ENCODE peak calls at places on chromosomes 12 and 14, in five cellular contexts. E is HepG2, I is lung, R is iPS DF 6.9, B is A549. Y is an unnamed sample. For H3K4me1, the result is how much of the 10 kb centered on the place peaks cover.

GRCh38 chr12:8996682-8997405 is 7.5 kb downstream of the KLRG1 start:
- DNase-seq in B (no peak), R (no peak), E (no peak), I (no peak), Y (no peak)

GRCh38 chr12:8989425-8989824 is at the start of gene KLRG1:
- DNase-seq in I (no peak), E (no peak), R (no peak), B (no peak), Y (no peak)

GRCh38 chr12:70372881-70373280 is 6.8 kb downstream of the KCNMB4 start:
- DNase-seq in R (no peak), I (no peak), B (no peak), E (no peak), Y (no peak)

GRCh38 chr12:27822076-27822712 is 42.2 kb upstream of the MANSC4 start:
- DNase-seq in I (no peak), R (no peak), E (no peak), B (peak), Y (no peak)

GRCh38 chr12:4809013-4809448 is 88.8 kb downstream of the GALNT8 start:
- DNase-seq in R (peak), I (no peak), E (no peak), B (no peak), Y (peak)

GRCh38 chr12:34604227-34604626 is 581.9 kb downstream of the ALG10 start:
- DNase-seq in E (no peak), B (no peak), I (no peak), R (no peak), Y (no peak)

GRCh38 chr14:88934231-88934898 is 109.9 kb downstream of the TTC8 start:
- DNase-seq in E (no peak), R (no peak), B (no peak), I (no peak), Y (no peak)

GRCh38 chr12:123410041-123410412 is 26.1 kb downstream of the KMT5A start:
- DNase-seq in B (no peak), R (no peak), I (no peak), E (no peak), Y (no peak)

GRCh38 chr14:89578048-89578619 is 161.1 kb upstream of the FOXN3 start:
- DNase-seq in R (no peak), E (no peak), I (no peak), B (no peak), Y (no peak)

GRCh38 chr14:105193916-105194782 is 13.0 kb upstream of the NUDT14 start:
- DNase-seq in R (no peak), I (no peak), B (no peak), E (no peak), Y (no peak)

GRCh38 chr12:94831081-94831747 is 172.3 kb downstream of the NDUFA12 start:
- DNase-seq in I (no peak), B (no peak), E (no peak), R (no peak), Y (no peak)

GRCh38 chr12:86264451-86265328 is 8.5 kb upstream of the MGAT4C start:
- DNase-seq in R (no peak), E (no peak), I (peak), B (no peak), Y (peak)

GRCh38 chr14:21234112-21234511 is 35.1 kb downstream of the HNRNPC start:
- DNase-seq in E (no peak), B (no peak), R (no peak), I (no peak), Y (no peak)
- H3K4me1 ChIP-seq in E (under half), B (half or more), R (under half), I (under half), Y (under half)

GRCh38 chr12:108247130-108247529 is 92.0 kb downstream of the CMKLR1 start:
- DNase-seq in R (no peak), B (no peak), I (no peak), E (no peak), Y (no peak)

GRCh38 chr12:108253540-108253939 is 85.6 kb downstream of the CMKLR1 start:
- DNase-seq in B (no peak), R (no peak), E (no peak), I (no peak), Y (peak)

DNA sequence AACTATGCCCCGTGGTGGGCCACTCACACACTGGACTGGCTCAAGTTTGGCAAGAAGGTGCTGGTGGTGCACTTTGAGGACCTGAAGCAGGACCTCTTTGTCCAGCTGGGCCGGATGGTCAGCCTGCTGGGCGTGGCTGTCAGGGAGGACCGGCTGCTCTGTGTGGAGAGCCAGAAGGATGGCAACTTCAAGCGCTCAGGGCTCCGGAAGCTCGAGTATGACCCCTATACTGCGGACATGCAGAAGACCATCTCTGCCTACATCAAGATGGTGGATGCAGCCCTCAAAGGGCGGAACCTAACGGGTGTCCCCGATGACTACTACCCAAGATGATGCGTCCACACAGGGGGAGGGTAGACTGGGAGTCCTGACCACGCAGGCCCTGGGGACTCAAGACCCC is 91.1 kb downstream of the CMKLR1 start:
- DNase-seq in B (no peak), I (no peak), E (no peak), R (no peak), Y (no peak)
- H3K4me3 ChIP-seq in B (no peak), I (no peak), E (no peak), R (no peak), Y (no peak)

DNA sequence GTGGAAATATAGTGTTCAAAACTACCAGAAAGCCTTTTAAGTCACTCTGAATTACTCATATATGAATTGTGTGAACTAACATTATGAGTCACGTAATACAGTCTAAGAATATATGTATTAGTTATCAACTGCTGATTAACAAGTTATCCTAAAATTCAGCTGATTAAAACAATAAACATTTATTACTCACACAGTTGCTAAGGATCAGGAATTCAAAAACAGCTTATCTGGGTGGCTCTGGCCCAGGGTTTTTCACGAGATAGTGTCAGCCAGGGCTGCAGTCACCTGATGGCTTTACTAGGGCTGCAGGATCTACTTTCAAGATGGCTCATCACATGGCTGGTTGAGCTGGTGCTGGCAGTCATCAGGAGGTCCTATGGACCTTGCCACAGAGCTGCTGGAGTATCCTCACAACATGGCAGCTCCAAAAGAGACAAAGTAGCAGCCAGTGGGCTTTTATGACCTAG is 36.5 kb downstream of the CORO1C start:
- DNase-seq in E (no peak), R (no peak), B (no peak), I (no peak), Y (no peak)
- H3K4me1 ChIP-seq in E (under half), R (under half), B (half or more), I (under half), Y (under half)

GRCh38 chr14:31898835-31899528 is 178.1 kb upstream of the ARHGAP5 start:
- DNase-seq in R (no peak), I (no peak), E (no peak), B (no peak), Y (no peak)
- H3K4me3 ChIP-seq in R (no peak), I (no peak), E (no peak), B (no peak), Y (no peak)

DNA sequence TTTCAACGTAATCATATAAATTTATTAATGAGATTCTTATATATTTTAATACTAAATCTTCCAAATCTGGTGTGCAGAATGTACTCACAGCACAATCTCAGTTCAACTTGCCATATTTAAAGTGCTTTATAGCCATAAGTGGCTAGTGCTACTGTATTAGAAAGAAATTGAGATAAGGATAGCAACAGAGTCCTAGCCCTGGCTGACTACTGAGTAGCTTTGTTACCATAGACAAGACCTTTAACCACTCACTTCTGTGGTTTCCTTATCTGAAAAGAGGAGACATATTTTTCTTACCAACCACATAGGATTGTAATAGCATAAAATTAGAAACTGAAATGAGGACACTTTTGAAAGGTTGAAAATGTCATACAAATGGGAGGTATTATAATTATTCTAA is 2.0 kb upstream of the CHURC1 start:
- DNase-seq in E (no peak), B (no peak), R (no peak), I (no peak), Y (no peak)
- H3K4me1 ChIP-seq in E (under half), B (under half), R (under half), I (under half), Y (under half)

GRCh38 chr14:103520269-103520656 is 2.4 kb downstream of the CKB start:
- DNase-seq in B (no peak), I (no peak), R (no peak), E (no peak), Y (no peak)
- H3K4me3 ChIP-seq in B (no peak), I (no peak), R (no peak), E (no peak), Y (peak)

GRCh38 chr14:29461131-29461530 is 466.5 kb downstream of the PRKD1 start:
- DNase-seq in E (no peak), B (no peak), I (no peak), R (no peak), Y (no peak)

GRCh38 chr14:29462772-29463171 is 464.9 kb downstream of the PRKD1 start:
- DNase-seq in I (no peak), B (no peak), R (no peak), E (no peak), Y (no peak)

GRCh38 chr14:29462271-29462670 is 465.4 kb downstream of the PRKD1 start:
- DNase-seq in E (no peak), R (no peak), I (no peak), B (no peak), Y (no peak)

GRCh38 chr14:29465095-29465494 is 462.6 kb downstream of the PRKD1 start:
- DNase-seq in B (no peak), I (no peak), R (no peak), E (no peak), Y (no peak)

GRCh38 chr14:29463727-29464370 is 463.8 kb downstream of the PRKD1 start:
- DNase-seq in R (no peak), B (no peak), E (no peak), I (no peak), Y (peak)
- H3K4me1 ChIP-seq in R (under half), B (under half), E (under half), I (under half), Y (under half)

DNA sequence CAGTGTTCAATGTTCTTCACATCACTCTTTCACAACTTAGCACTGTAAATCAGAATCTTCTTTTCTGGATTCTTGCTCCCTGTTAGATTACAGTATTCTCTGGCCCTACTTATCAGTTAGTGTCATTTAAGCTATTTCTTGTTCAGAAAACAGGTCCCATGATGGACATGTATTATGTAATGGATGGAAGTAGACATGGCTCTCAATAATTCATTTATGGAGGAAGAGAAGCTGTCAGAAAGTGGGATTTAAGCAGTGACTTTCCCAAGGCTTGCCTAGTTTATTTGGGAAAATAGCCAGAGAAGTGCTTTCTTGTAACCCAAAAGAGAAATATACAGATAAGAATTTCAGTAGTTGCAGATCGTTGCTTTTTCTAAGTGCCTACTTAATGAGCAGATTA is 1.6 kb downstream of the ERC1 start:
- DNase-seq in I (no peak), E (no peak), R (no peak), B (no peak), Y (no peak)
- H3K4me3 ChIP-seq in I (no peak), E (peak), R (no peak), B (no peak), Y (peak)

GRCh38 chr14:103542545-103543088 is 13.6 kb downstream of the TRMT61A start:
- DNase-seq in I (no peak), B (no peak), E (no peak), R (no peak), Y (peak)

GRCh38 chr14:103541494-103541943 is 12.5 kb downstream of the TRMT61A start:
- DNase-seq in R (no peak), I (no peak), B (no peak), E (no peak), Y (no peak)

GRCh38 chr14:103539056-103539825 is 10.2 kb downstream of the TRMT61A start:
- DNase-seq in R (no peak), I (no peak), B (no peak), E (no peak), Y (no peak)

GRCh38 chr14:103541944-103542544 is 13.0 kb downstream of the TRMT61A start:
- DNase-seq in B (no peak), R (no peak), E (no peak), I (no peak), Y (no peak)

GRCh38 chr14:103540816-103541493 is 12.0 kb downstream of the TRMT61A start:
- DNase-seq in R (no peak), I (no peak), E (no peak), B (no peak), Y (no peak)
- H3K4me1 ChIP-seq in R (under half), I (under half), E (half or more), B (under half), Y (under half)

GRCh38 chr12:49133014-49133413 is 1.8 kb upstream of the TUBA1B start:
- DNase-seq in I (no peak), R (no peak), B (no peak), E (no peak), Y (no peak)
- H3K4me3 ChIP-seq in I (no peak), R (no peak), B (no peak), E (peak), Y (no peak)